ENCODE peak calls at places on chromosomes 4 and X, in four cellular contexts. V is tibial nerve, N is left ventricle myocardium inferior, D is endothelial cell of umbilical vein. G is an unnamed sample.

GRCh38 chr4:48899950-48900349 is 6.6 kb downstream of the OCIAD2 start:
- DNase-seq in V (no peak), N (no peak), D (peak; percentile 25), G (no peak)

GRCh38 chr4:15343000-15343399 is 84.8 kb upstream of the C1QTNF7 start:
- DNase-seq in V (no peak), N (no peak), D (no peak), G (no peak)

GRCh38 chr4:2965262-2965661 is 1.9 kb downstream of the GRK4 start:
- DNase-seq in V (no peak), N (no peak), D (no peak), G (no peak)

GRCh38 chr4:106893903-106894302 is 142.2 kb downstream of the DKK2 start:
- DNase-seq in V (no peak), N (no peak), D (no peak), G (no peak)

GRCh38 chrX:21374163-21374993 is at the start of gene CNKSR2:
- DNase-seq in V (peak; percentile 5), N (peak; percentile 19), D (peak; percentile 5), G (peak; percentile 72)

GRCh38 chr4:106796866-106797265 is 239.2 kb downstream of the DKK2 start:
- DNase-seq in V (no peak), N (no peak), D (no peak), G (no peak)

GRCh38 chr4:180058731-180059215 is 2184.4 kb upstream of the TENM3 start:
- DNase-seq in V (no peak), N (no peak), D (no peak), G (peak; percentile 72)

GRCh38 chr4:165088366-165088765 is 24.3 kb downstream of the TMEM192 start:
- DNase-seq in V (no peak), N (no peak), D (no peak), G (no peak)

GRCh38 chrX:119809185-119809666 is 17.8 kb upstream of the RPL39 start:
- DNase-seq in V (no peak), N (no peak), D (peak; percentile 5), G (no peak)

GRCh38 chr4:114318309-114318708 is 280.3 kb upstream of the UGT8 start:
- DNase-seq in V (no peak), N (no peak), D (no peak), G (no peak)

GRCh38 chr4:176123710-176124407 is 58.2 kb downstream of the WDR17 start:
- DNase-seq in V (no peak), N (no peak), D (peak; percentile 5), G (no peak)

GRCh38 chr4:101724093-101724492 is 66.4 kb upstream of the BANK1 start:
- DNase-seq in V (no peak), N (no peak), D (no peak), G (no peak)
- TF ChIP-seq CTCF in V (no peak), N (no peak), D (no peak), G (no peak)

GRCh38 chrX:30635630-30636029 is 17.6 kb upstream of the GK start:
- DNase-seq in V (no peak), N (no peak), D (peak; percentile 1), G (no peak)
- TF ChIP-seq CTCF in V (peak; percentile 17), N (peak; percentile 46), D (no peak), G (no peak)

GRCh38 chrX:39249999-39250398 is 448.7 kb downstream of the MID1IP1 start:
- DNase-seq in V (no peak), N (no peak), D (no peak), G (no peak)

GRCh38 chrX:39247536-39247935 is 446.3 kb downstream of the MID1IP1 start:
- DNase-seq in V (no peak), N (no peak), D (no peak), G (no peak)

GRCh38 chrX:39248330-39248729 is 447.1 kb downstream of the MID1IP1 start:
- DNase-seq in V (no peak), N (no peak), D (no peak), G (no peak)

GRCh38 chrX:39253551-39253950 is 452.3 kb downstream of the MID1IP1 start:
- DNase-seq in V (no peak), N (no peak), D (no peak), G (no peak)

DNA sequence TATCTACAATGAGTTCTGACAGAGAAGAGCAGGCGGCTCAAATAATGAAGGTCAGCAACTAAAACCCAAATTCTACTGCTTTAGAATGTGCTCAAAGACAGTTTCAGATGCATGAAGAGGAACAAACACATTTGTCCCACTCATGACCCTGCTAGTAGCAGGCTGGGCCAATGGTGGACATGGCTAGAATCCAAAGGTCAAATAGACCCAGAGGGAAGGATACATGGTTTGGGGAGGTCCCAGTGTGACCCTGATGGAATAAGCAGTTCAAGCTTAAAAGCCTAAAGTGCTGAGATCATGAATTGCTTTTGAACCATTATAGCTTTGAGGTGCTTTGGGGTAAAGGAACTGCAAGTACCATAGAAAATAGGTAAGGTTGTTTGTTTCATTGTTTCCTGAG is 450.7 kb downstream of the MID1IP1 start:
- DNase-seq in V (no peak), N (no peak), D (no peak), G (no peak)
- TF ChIP-seq CTCF in V (no peak), N (no peak), D (no peak), G (no peak)

GRCh38 chrX:40964633-40965586 is 120.3 kb upstream of the USP9X start:
- DNase-seq in V (no peak), N (no peak), D (no peak), G (no peak)
- TF ChIP-seq CTCF in V (no peak), N (no peak), D (no peak), G (no peak)

GRCh38 chr4:16914208-16914607 is 15.8 kb upstream of the LDB2 start:
- DNase-seq in V (no peak), N (no peak), D (peak; percentile 73), G (no peak)
- TF ChIP-seq CTCF in V (no peak), N (peak; percentile 61), D (no peak), G (no peak)

GRCh38 chr4:56690393-56690971 is 9.4 kb upstream of the HOPX start:
- DNase-seq in V (no peak), N (no peak), D (no peak), G (no peak)
- TF ChIP-seq CTCF in V (no peak), N (no peak), D (no peak), G (no peak)

DNA sequence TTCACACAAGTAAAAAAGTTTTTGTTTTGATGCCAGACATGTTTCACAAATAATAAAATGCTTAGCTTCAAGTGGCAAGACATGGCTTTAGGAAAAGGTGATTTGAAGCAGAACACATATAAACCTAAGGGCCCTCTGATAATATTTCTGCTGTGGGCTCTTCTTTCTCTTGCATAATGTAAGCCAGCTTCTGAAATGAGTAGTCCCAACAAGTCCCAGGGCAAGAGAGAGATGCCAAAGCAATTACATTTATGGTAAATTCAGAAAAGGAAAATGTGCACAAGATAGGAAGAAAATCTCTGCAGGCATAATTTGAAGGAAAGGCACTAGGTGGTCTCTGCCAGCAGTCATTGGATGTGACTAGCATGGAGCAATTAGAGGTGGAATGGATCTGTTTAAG is 170.8 kb upstream of the GALNT7 start:
- DNase-seq in V (no peak), N (no peak), D (no peak), G (no peak)
- TF ChIP-seq CTCF in V (no peak), N (no peak), D (no peak), G (no peak)

G was measured in mesothelial cell of epicardium.